ENCODE peak calls at places on chromosomes 2 and 18, in six cellular contexts. G is endodermal cell; T is lung; E is CD4-positive, alpha-beta T cell; U is mammary epithelial cell; Q is endothelial cell of umbilical vein. I is an unnamed sample.

GRCh38 chr2:157376041-157376440 is 50.4 kb upstream of the ERMN start:
- DNase-seq in G (no peak), T (no peak), E (no peak), U (no peak), Q (no peak), I (no peak)

GRCh38 chr2:85503611-85504433 is 35.1 kb upstream of the MAT2A start:
- DNase-seq in G (no peak), T (no peak), E (no peak), U (peak), Q (peak), I (peak)

GRCh38 chr2:113167115-113167932 is 6.4 kb upstream of the PSD4 start:
- DNase-seq in G (no peak), T (peak), E (peak), U (no peak), Q (no peak), I (no peak)

GRCh38 chr2:236745420-236746210 is 176.0 kb downstream of the ACKR3 start:
- DNase-seq in G (peak), T (no peak), E (no peak), U (peak), Q (no peak), I (peak)

GRCh38 chr2:97951155-97951670 is 44.5 kb downstream of the TMEM131 start:
- DNase-seq in G (peak), T (no peak), E (no peak), U (peak), Q (no peak), I (no peak)

GRCh38 chr2:64636105-64636873 is 17.4 kb downstream of the SERTAD2 start:
- DNase-seq in G (no peak), T (no peak), E (no peak), U (no peak), Q (no peak), I (no peak)

GRCh38 chr18:49024808-49025361 is 74.1 kb upstream of the SMAD7 start:
- DNase-seq in G (peak), T (no peak), E (no peak), U (no peak), Q (no peak), I (no peak)

GRCh38 chr2:147541314-147541713 is 303.5 kb upstream of the ACVR2A start:
- DNase-seq in G (no peak), T (no peak), E (no peak), U (no peak), Q (no peak), I (no peak)

GRCh38 chr2:223247136-223247535 is 195.1 kb downstream of the KCNE4 start:
- DNase-seq in G (peak), T (no peak), E (no peak), U (peak), Q (peak), I (peak)

GRCh38 chr2:25233916-25234610 is 65.7 kb upstream of the POMC start:
- DNase-seq in G (no peak), T (no peak), E (no peak), U (no peak), Q (no peak), I (no peak)

GRCh38 chr2:223469270-223470057 is 132.7 kb downstream of the SCG2 start:
- DNase-seq in G (no peak), T (no peak), E (no peak), U (peak), Q (no peak), I (peak)

GRCh38 chr18:35344736-35345459 is 678 bp upstream of the ZNF24 start:
- DNase-seq in G (no peak), T (no peak), E (no peak), U (no peak), Q (no peak), I (no peak)

GRCh38 chr18:76455015-76455676 is 39.9 kb downstream of the ZNF516 start:
- DNase-seq in G (peak), T (no peak), E (no peak), U (no peak), Q (no peak), I (no peak)

GRCh38 chr2:28345619-28346018 is 47.0 kb upstream of the FOSL2 start:
- DNase-seq in G (no peak), T (no peak), E (no peak), U (no peak), Q (no peak), I (no peak)

GRCh38 chr2:190879474-190880373 is 897 bp upstream of the GLS start:
- DNase-seq in G (no peak), T (no peak), E (peak), U (no peak), Q (peak), I (no peak)

GRCh38 chr2:121093735-121094520 is 191.1 kb downstream of the TFCP2L1 start:
- DNase-seq in G (no peak), T (no peak), E (no peak), U (no peak), Q (no peak), I (no peak)

GRCh38 chr18:371616-371998 is 103.8 kb upstream of the THOC1 start:
- DNase-seq in G (no peak), T (no peak), E (no peak), U (no peak), Q (no peak), I (no peak)

GRCh38 chr2:238655131-238655860 is 192.6 kb upstream of the TWIST2 start:
- DNase-seq in G (no peak), T (no peak), E (no peak), U (no peak), Q (no peak), I (no peak)

GRCh38 chr2:43998263-43998662 is 2.5 kb upstream of the LRPPRC start:
- DNase-seq in G (no peak), T (no peak), E (no peak), U (no peak), Q (no peak), I (no peak)
- TF ChIP-seq CTCF in G (no peak), T (no peak), E (no peak), U (no peak), Q (no peak), I (no peak)

GRCh38 chr2:3529316-3530025 is 10.1 kb upstream of the ADI1 start:
- DNase-seq in G (no peak), T (no peak), E (no peak), U (no peak), Q (no peak), I (no peak)

GRCh38 chr2:3526871-3527270 is 7.5 kb upstream of the ADI1 start:
- DNase-seq in G (no peak), T (no peak), E (no peak), U (no peak), Q (no peak), I (no peak)

GRCh38 chr2:3523551-3524041 is 4.3 kb upstream of the ADI1 start:
- DNase-seq in G (peak), T (no peak), E (no peak), U (peak), Q (peak), I (peak)

GRCh38 chr2:3532941-3533340 is 13.6 kb upstream of the ADI1 start:
- DNase-seq in G (no peak), T (no peak), E (no peak), U (no peak), Q (no peak), I (no peak)

DNA sequence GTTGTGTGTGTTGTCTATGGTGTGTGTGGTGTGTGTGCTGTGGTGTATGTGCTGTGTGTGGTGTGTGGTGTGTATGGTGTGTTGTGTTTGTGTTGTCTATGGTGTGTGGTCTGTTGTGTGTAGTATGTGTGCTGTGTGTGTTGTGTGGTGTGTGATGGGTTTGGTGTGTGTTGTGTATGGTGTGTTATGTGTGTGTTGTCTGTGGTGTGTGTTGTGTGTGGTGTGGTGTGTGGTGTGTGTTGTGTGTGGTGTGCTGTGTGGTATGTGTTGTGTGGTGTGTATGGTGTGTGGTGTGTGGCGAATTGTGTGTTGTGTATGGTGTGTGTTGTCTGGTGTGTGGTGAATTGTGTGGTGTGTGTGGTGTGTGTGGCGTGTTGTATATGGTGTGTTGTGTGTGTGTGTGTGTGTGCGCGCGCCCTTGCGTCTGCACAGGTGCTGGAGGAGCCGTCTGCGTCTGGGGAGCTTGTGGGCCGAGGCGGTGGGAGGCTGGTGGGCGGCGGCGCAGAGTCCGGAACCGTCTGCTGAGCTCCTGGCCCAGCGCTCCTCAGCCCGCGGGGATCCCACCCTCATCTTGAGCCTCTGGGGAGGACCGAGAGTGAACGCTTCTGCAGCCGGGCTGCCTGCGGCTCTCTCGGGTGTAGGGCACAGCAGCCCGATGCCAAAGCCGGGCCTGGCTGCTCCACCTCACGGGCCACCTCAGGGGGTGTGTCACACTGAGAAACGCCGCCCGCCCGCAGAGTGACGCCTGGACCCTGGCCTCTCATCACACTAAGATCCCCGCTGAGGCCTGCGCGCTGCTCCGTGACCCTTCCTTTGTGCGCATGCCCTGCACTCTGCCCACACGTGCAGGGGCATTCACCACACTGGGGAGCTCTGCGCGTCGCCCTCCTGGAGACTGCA is 8.8 kb upstream of the ADI1 start:
- DNase-seq in G (no peak), T (no peak), E (no peak), U (peak), Q (no peak), I (no peak)
- TF ChIP-seq CTCF in G (no peak), T (no peak), E (no peak), U (no peak), Q (no peak), I (no peak)

GRCh38 chr2:86679036-86679435 is 41.1 kb upstream of the RMND5A start:
- DNase-seq in G (no peak), T (no peak), E (no peak), U (no peak), Q (no peak), I (no peak)

GRCh38 chr2:86673976-86674670 is 46.0 kb upstream of the RMND5A start:
- DNase-seq in G (no peak), T (no peak), E (no peak), U (no peak), Q (no peak), I (no peak)

GRCh38 chr2:86673011-86673410 is 47.1 kb upstream of the RMND5A start:
- DNase-seq in G (no peak), T (no peak), E (no peak), U (no peak), Q (no peak), I (no peak)

GRCh38 chr2:86675104-86675503 is 45.0 kb upstream of the RMND5A start:
- DNase-seq in G (no peak), T (no peak), E (no peak), U (no peak), Q (no peak), I (no peak)

DNA sequence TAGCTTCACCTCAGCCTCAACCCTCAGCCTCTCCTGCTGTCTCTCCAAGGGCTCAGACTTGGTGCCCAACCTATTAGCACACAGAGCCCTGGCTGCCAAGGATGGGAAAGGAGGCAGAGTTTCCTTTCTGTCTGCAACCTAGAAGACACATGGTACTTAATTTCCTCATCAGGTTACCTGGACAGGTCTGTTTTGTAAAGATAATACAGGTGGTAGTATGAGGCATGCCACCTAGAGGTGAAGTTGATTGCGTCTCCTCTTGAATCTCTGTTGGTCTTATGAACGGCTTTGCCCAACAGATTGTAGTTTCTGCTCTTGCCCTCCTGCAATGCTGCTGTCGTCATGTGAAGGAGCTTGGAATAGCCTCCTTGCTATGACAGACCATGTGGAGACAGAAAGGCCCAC is 44.5 kb upstream of the RMND5A start:
- DNase-seq in G (peak), T (no peak), E (peak), U (peak), Q (no peak), I (peak)
- TF ChIP-seq CTCF in G (peak), T (no peak), E (peak), U (peak), Q (no peak), I (no peak)

DNA sequence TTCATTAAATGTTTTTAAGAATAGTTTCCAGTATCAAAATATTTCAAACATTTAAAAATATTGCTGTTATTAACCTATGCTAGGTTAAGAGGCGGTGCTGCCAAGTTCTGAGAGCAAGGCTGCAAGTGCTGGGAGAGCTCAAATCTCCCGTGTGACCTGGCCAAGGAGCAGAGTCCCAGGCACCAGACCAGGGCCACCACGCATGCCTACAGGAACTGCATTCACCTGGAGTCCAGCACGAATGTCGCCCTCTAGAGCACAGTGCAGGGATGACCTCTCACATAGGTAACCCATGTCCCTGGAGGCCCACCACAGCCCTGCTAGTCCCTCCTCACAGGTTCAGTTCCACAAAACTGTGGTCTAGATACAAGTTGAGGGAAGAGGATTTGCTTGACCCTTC is 120.4 kb upstream of the POU3F3 start:
- DNase-seq in G (peak), T (no peak), E (no peak), U (no peak), Q (no peak), I (peak)
- TF ChIP-seq CTCF in G (peak), T (no peak), E (no peak), U (peak), Q (no peak), I (peak)

GRCh38 chr18:42959528-42959927 is 156.0 kb downstream of the RIT2 start:
- DNase-seq in G (no peak), T (no peak), E (no peak), U (no peak), Q (no peak), I (no peak)

GRCh38 chr18:42953306-42953705 is 162.2 kb downstream of the RIT2 start:
- DNase-seq in G (no peak), T (no peak), E (no peak), U (no peak), Q (no peak), I (no peak)

GRCh38 chr18:42958353-42958752 is 157.1 kb downstream of the RIT2 start:
- DNase-seq in G (no peak), T (no peak), E (no peak), U (no peak), Q (no peak), I (no peak)

GRCh38 chr18:42954887-42955286 is 160.6 kb downstream of the RIT2 start:
- DNase-seq in G (no peak), T (no peak), E (no peak), U (no peak), Q (peak), I (no peak)

DNA sequence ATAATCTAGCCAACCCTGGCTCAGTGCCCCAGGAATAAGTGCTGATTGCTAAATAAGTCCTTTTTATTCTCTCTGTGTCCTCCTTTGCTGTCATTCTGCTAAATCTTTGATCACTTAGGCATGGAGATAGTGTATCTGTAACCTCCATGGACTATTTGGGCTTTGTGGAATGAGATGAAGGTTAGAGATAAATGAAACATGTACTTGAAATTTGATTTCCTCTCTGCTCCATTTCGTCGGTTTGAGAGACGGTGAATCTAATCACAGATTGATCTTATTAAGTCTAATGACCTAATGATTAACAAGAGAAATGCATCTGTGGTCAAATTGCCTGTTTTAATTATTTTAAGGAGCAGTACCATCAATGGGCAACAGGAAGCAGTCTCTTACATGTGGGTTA is 159.2 kb downstream of the RIT2 start:
- DNase-seq in G (no peak), T (no peak), E (no peak), U (no peak), Q (no peak), I (no peak)
- TF ChIP-seq CTCF in G (peak), T (no peak), E (no peak), U (no peak), Q (no peak), I (no peak)

GRCh38 chr2:19544020-19544383 is 185.6 kb upstream of the OSR1 start:
- DNase-seq in G (no peak), T (no peak), E (no peak), U (no peak), Q (no peak), I (no peak)

GRCh38 chr2:19543271-19544019 is 185.0 kb upstream of the OSR1 start:
- DNase-seq in G (no peak), T (no peak), E (no peak), U (peak), Q (no peak), I (peak)

GRCh38 chr2:19540739-19541503 is 182.5 kb upstream of the OSR1 start:
- DNase-seq in G (no peak), T (no peak), E (no peak), U (peak), Q (no peak), I (peak)

GRCh38 chr2:19542796-19543195 is 184.4 kb upstream of the OSR1 start:
- DNase-seq in G (no peak), T (no peak), E (no peak), U (peak), Q (no peak), I (no peak)

GRCh38 chr2:19541884-19542283 is 183.5 kb upstream of the OSR1 start:
- DNase-seq in G (peak), T (no peak), E (no peak), U (peak), Q (no peak), I (no peak)
- TF ChIP-seq CTCF in G (peak), T (no peak), E (no peak), U (peak), Q (no peak), I (no peak)

GRCh38 chr2:200577000-200577399 is 8.8 kb upstream of the AOX1 start:
- DNase-seq in G (no peak), T (no peak), E (no peak), U (no peak), Q (no peak), I (no peak)

GRCh38 chr2:200578778-200579177 is 7.0 kb upstream of the AOX1 start:
- DNase-seq in G (peak), T (no peak), E (no peak), U (peak), Q (peak), I (peak)

DNA sequence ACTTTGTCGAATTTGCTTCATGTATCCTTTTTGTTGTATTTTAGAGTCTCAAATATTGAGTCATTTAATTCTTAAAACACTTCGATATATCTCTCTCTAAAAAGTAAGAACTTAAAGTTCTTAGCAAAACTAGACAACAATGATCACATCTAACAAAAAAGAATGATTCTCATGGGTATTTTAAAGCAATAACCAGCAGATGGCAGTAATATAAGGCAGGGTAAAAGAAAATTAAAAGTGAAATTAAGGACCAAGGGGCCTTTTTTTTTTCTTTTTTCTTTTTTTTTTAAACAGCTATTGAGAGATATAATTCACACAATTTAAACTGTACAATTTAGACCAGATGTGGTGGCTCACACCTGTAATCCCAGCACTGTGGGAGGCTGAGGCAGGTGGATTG is 9.9 kb upstream of the AOX1 start:
- DNase-seq in G (no peak), T (no peak), E (no peak), U (peak), Q (peak), I (peak)
- TF ChIP-seq CTCF in G (peak), T (no peak), E (peak), U (peak), Q (peak), I (no peak)

GRCh38 chr18:57586243-57587049 is at the start of gene FECH:
- DNase-seq in G (peak), T (peak), E (peak), U (peak), Q (peak), I (peak)
- TF ChIP-seq CTCF in G (peak), T (no peak), E (no peak), U (no peak), Q (no peak), I (no peak)

DNA sequence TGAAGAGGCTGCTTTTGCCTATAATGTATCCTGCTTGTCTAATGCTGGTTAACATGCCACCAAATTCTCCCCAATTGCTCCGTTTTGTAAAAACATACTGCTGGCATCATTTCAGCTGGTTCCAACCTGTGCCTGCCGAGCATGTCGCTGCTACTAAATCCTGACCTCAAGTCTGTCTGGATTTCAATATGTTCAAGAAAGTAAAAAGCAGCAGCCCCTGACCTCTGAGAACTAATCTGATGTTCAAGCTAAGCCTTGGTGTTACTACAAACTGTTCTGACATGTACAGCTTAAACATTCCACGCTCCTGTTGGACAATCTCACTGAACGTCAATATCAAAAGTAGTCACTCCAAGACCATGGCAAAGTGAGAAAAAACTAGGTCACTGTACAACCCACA is 46.3 kb downstream of the SFT2D3 start:
- DNase-seq in G (no peak), T (no peak), E (no peak), U (no peak), Q (no peak), I (no peak)
- TF ChIP-seq CTCF in G (no peak), T (no peak), E (no peak), U (no peak), Q (no peak), I (no peak)

I was measured in MCF 10A.